ENCODE peak calls at places on chromosomes 6 and 20, in six cellular contexts. One of them, this sample, is unnamed.

GRCh38 chr20:2750343-2751251 is 49.8 kb downstream of the CPXM1 start:
- DNase-seq in K562: peak
- DNase-seq in GM12878: no peak
- DNase-seq in WTC11: peak
- DNase-seq in GM23338: peak
- DNase-seq in HepG2: peak
- DNase-seq in this sample: no peak

GRCh38 chr20:43190332-43190953 is 737 bp upstream of the PTPRT start:
- DNase-seq in WTC11: no peak
- DNase-seq in GM23338: peak
- DNase-seq in K562: no peak
- DNase-seq in GM12878: no peak
- DNase-seq in HepG2: no peak
- DNase-seq in this sample: peak

GRCh38 chr6:27795697-27796494 is 116.3 kb downstream of the OR2B2 start:
- DNase-seq in WTC11: no peak
- DNase-seq in GM12878: peak
- DNase-seq in K562: peak
- DNase-seq in HepG2: peak
- DNase-seq in GM23338: peak
- DNase-seq in this sample: peak

GRCh38 chr6:127481628-127482027 is 22.4 kb upstream of the KIAA0408 start:
- DNase-seq in WTC11: no peak
- DNase-seq in HepG2: no peak
- DNase-seq in GM23338: peak
- DNase-seq in GM12878: no peak
- DNase-seq in K562: no peak
- DNase-seq in this sample: no peak

GRCh38 chr6:105817370-105817769 is 268.8 kb upstream of the PRDM1 start:
- DNase-seq in K562: no peak
- DNase-seq in HepG2: no peak
- DNase-seq in GM12878: no peak
- DNase-seq in GM23338: no peak
- DNase-seq in WTC11: no peak
- DNase-seq in this sample: no peak

GRCh38 chr20:59042151-59042795 is at the start of gene PRELID3B:
- DNase-seq in WTC11: peak
- DNase-seq in GM12878: no peak
- DNase-seq in HepG2: peak
- DNase-seq in GM23338: peak
- DNase-seq in K562: peak
- DNase-seq in this sample: no peak

GRCh38 chr6:127932708-127933107 is 31.9 kb upstream of the THEMIS start:
- DNase-seq in GM12878: no peak
- DNase-seq in K562: no peak
- DNase-seq in WTC11: no peak
- DNase-seq in GM23338: peak
- DNase-seq in HepG2: no peak
- DNase-seq in this sample: no peak

GRCh38 chr6:150256618-150257272 is 112.1 kb upstream of the IYD start:
- DNase-seq in K562: no peak
- DNase-seq in HepG2: no peak
- DNase-seq in WTC11: no peak
- DNase-seq in GM12878: no peak
- DNase-seq in GM23338: no peak
- DNase-seq in this sample: no peak

GRCh38 chr6:123430966-123431365 is 205.8 kb downstream of the TRDN start:
- DNase-seq in GM12878: no peak
- DNase-seq in WTC11: no peak
- DNase-seq in K562: no peak
- DNase-seq in HepG2: no peak
- DNase-seq in GM23338: no peak
- DNase-seq in this sample: no peak

GRCh38 chr6:75418233-75418632 is 75.4 kb downstream of the FILIP1 start:
- DNase-seq in GM12878: no peak
- DNase-seq in HepG2: no peak
- DNase-seq in GM23338: no peak
- DNase-seq in K562: no peak
- DNase-seq in WTC11: no peak
- DNase-seq in this sample: no peak

GRCh38 chr20:24634855-24635254 is 165.4 kb downstream of the SYNDIG1 start:
- DNase-seq in GM23338: peak
- DNase-seq in K562: peak
- DNase-seq in GM12878: no peak
- DNase-seq in HepG2: peak
- DNase-seq in WTC11: no peak
- DNase-seq in this sample: no peak

GRCh38 chr6:133236898-133237297 is 4.3 kb upstream of the EYA4 start:
- DNase-seq in WTC11: no peak
- DNase-seq in K562: no peak
- DNase-seq in HepG2: no peak
- DNase-seq in GM23338: no peak
- DNase-seq in GM12878: no peak
- DNase-seq in this sample: no peak

GRCh38 chr6:163926642-163927041 is 512.1 kb downstream of the QKI start:
- DNase-seq in WTC11: no peak
- DNase-seq in HepG2: no peak
- DNase-seq in GM12878: no peak
- DNase-seq in K562: no peak
- DNase-seq in GM23338: no peak
- DNase-seq in this sample: no peak

GRCh38 chr6:87534377-87535047 is 55.3 kb downstream of the RARS2 start:
- DNase-seq in WTC11: no peak
- DNase-seq in K562: no peak
- DNase-seq in GM23338: no peak
- DNase-seq in HepG2: peak
- DNase-seq in GM12878: no peak
- DNase-seq in this sample: no peak

GRCh38 chr6:154960299-154960796 is 34.8 kb upstream of the TIAM2 start:
- DNase-seq in HepG2: peak
- DNase-seq in GM12878: no peak
- DNase-seq in K562: peak
- DNase-seq in WTC11: no peak
- DNase-seq in GM23338: no peak
- DNase-seq in this sample: no peak

GRCh38 chr6:46933751-46934150 is 12.0 kb upstream of the ADGRF5 start:
- DNase-seq in HepG2: no peak
- DNase-seq in GM12878: no peak
- DNase-seq in K562: no peak
- DNase-seq in GM23338: no peak
- DNase-seq in WTC11: no peak
- DNase-seq in this sample: no peak

GRCh38 chr20:34058831-34059230 is 53.2 kb downstream of the EIF2S2 start:
- DNase-seq in K562: no peak
- DNase-seq in WTC11: no peak
- DNase-seq in GM12878: no peak
- DNase-seq in HepG2: no peak
- DNase-seq in GM23338: no peak
- DNase-seq in this sample: no peak

GRCh38 chr20:17878069-17878911 is 90.3 kb downstream of the SNX5 start:
- DNase-seq in GM12878: no peak
- DNase-seq in WTC11: no peak
- DNase-seq in GM23338: no peak
- DNase-seq in HepG2: no peak
- DNase-seq in K562: no peak
- DNase-seq in this sample: no peak

DNA sequence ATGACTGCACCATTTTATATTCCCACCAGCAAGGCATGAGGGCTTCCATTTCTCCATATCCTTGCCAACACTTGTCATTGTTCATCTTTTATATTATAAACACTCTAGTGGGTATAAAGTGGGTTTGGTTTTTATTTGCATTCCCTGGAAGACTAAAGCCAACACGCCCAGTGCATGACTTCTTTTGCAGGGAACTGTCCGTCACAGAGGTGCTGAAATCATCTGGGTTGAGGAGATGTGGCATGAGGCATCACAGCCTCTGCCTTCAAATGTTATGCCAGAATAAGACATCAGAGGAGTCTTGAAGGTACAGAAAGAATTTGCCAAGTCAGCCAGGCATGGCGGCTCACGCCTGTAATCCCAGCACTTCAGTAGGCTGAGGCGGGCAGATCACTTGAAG is 29.9 kb upstream of the FAM210B start:
- DNase-seq in HepG2: peak
- DNase-seq in WTC11: no peak
- DNase-seq in GM12878: no peak
- DNase-seq in K562: peak
- DNase-seq in GM23338: no peak
- DNase-seq in this sample: no peak
- TF ChIP-seq CREB1 in HepG2: no peak
- TF ChIP-seq CREB1 in WTC11: no peak
- TF ChIP-seq CREB1 in GM12878: no peak
- TF ChIP-seq CREB1 in K562: no peak
- TF ChIP-seq CREB1 in GM23338: no peak
- TF ChIP-seq CREB1 in this sample: no peak

GRCh38 chr20:29741594-29741893 is 1515.9 kb upstream of the DEFB115 start:
- DNase-seq in GM12878: no peak
- DNase-seq in K562: no peak
- DNase-seq in GM23338: no peak
- DNase-seq in HepG2: no peak
- DNase-seq in WTC11: no peak
- DNase-seq in this sample: no peak

GRCh38 chr20:29742699-29743100 is 1514.8 kb upstream of the DEFB115 start:
- DNase-seq in GM12878: no peak
- DNase-seq in GM23338: no peak
- DNase-seq in WTC11: no peak
- DNase-seq in K562: no peak
- DNase-seq in HepG2: no peak
- DNase-seq in this sample: no peak

GRCh38 chr20:29741894-29742698 is 1515.4 kb upstream of the DEFB115 start:
- DNase-seq in HepG2: no peak
- DNase-seq in GM23338: no peak
- DNase-seq in GM12878: no peak
- DNase-seq in K562: no peak
- DNase-seq in WTC11: no peak
- DNase-seq in this sample: no peak

GRCh38 chr20:29740601-29740950 is 1516.9 kb upstream of the DEFB115 start:
- DNase-seq in K562: no peak
- DNase-seq in GM23338: no peak
- DNase-seq in GM12878: no peak
- DNase-seq in WTC11: no peak
- DNase-seq in HepG2: no peak
- DNase-seq in this sample: no peak

DNA sequence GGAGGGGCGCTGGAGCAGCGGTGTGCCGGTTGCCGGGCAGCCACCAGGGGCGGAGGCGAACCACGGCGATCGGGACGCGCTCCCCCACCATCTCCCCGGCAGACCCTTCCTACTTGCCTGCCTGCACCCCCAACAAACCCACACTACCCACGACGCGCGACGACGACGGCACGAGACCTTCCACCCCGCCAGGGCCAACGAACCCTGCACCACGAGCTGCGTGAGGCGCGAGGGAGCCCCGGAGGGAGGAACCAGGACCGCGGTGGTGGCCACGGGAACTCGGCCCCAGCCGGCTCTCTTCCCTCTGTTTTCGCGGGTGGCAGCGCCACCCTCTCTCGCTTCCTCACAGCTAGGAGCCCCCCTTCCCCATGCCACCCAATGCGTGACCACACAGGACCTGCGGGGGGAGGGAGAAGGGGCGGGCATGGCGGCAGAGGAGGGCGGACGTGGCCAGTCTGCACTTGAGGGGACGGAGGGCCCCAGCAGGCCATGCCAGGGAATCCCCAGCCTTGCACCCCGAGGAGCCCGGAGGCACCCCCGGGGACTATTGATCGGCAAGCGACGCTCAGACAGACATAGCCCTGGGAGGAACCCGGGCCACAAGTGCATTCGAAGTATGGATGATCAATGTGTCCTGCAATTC is 1516.4 kb upstream of the DEFB115 start:
- DNase-seq in WTC11: no peak
- DNase-seq in GM12878: no peak
- DNase-seq in K562: no peak
- DNase-seq in HepG2: no peak
- DNase-seq in GM23338: no peak
- DNase-seq in this sample: no peak
- TF ChIP-seq CREB1 in WTC11: no peak
- TF ChIP-seq CREB1 in GM12878: no peak
- TF ChIP-seq CREB1 in K562: no peak
- TF ChIP-seq CREB1 in HepG2: no peak
- TF ChIP-seq CREB1 in GM23338: no peak
- TF ChIP-seq CREB1 in this sample: no peak

DNA sequence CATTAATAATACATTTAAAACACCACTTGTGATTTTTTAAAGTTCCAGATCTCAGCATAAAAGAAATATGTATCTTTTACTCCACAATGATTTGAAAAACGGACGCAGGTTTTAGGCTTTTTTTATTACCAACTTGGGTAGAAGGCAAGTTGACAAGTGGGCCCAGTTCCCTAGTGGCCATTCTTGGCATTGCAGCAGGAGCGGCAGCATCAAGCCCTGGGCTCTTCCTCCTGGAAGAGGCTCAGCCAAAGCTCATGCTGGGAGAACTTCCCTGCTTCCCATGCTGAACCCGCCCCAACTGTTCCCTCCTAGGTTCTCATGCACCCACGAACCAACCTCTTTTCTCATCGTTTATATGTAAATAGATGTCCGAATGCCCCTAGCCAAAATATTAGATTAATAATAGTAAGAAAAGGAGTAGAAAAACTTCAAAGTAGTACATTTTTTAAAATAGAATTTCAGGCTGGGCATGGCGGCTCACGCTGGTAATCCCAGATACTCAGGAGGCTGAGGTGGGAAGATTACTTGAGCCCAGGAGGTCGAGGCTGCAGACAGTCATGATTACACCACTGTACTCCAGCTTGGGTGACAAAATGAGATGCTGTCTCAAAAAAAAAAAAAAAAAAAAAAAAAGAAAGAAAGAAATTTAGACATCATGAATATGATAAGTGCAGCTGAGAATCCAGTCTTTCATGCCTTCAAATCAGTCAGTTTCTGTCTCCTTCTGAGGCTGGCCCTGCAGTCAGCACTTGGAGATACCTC is 18.2 kb upstream of the MYB start:
- DNase-seq in K562: peak
- DNase-seq in WTC11: peak
- DNase-seq in GM23338: peak
- DNase-seq in GM12878: no peak
- DNase-seq in HepG2: peak
- DNase-seq in this sample: peak
- TF ChIP-seq CREB1 in K562: no peak
- TF ChIP-seq CREB1 in WTC11: no peak
- TF ChIP-seq CREB1 in GM23338: no peak
- TF ChIP-seq CREB1 in GM12878: no peak
- TF ChIP-seq CREB1 in HepG2: no peak
- TF ChIP-seq CREB1 in this sample: no peak

GRCh38 chr6:37049990-37050853 is 44.8 kb downstream of the FGD2 start:
- DNase-seq in GM12878: no peak
- DNase-seq in HepG2: no peak
- DNase-seq in WTC11: no peak
- DNase-seq in K562: peak
- DNase-seq in GM23338: no peak
- DNase-seq in this sample: no peak

GRCh38 chr6:37047421-37047931 is 42.0 kb downstream of the FGD2 start:
- DNase-seq in K562: peak
- DNase-seq in HepG2: no peak
- DNase-seq in WTC11: no peak
- DNase-seq in GM12878: no peak
- DNase-seq in GM23338: no peak
- DNase-seq in this sample: no peak

GRCh38 chr6:37049735-37049989 is 44.2 kb downstream of the FGD2 start:
- DNase-seq in GM23338: no peak
- DNase-seq in K562: no peak
- DNase-seq in HepG2: no peak
- DNase-seq in WTC11: no peak
- DNase-seq in GM12878: no peak
- DNase-seq in this sample: no peak

GRCh38 chr6:37047933-37048850 is 42.7 kb downstream of the FGD2 start:
- DNase-seq in GM23338: no peak
- DNase-seq in K562: peak
- DNase-seq in HepG2: no peak
- DNase-seq in WTC11: no peak
- DNase-seq in GM12878: no peak
- DNase-seq in this sample: no peak

GRCh38 chr6:37048851-37049734 is 43.6 kb downstream of the FGD2 start:
- DNase-seq in WTC11: no peak
- DNase-seq in GM12878: peak
- DNase-seq in K562: peak
- DNase-seq in HepG2: no peak
- DNase-seq in GM23338: no peak
- DNase-seq in this sample: no peak
- TF ChIP-seq CREB1 in WTC11: no peak
- TF ChIP-seq CREB1 in GM12878: peak
- TF ChIP-seq CREB1 in K562: no peak
- TF ChIP-seq CREB1 in HepG2: no peak
- TF ChIP-seq CREB1 in GM23338: no peak
- TF ChIP-seq CREB1 in this sample: no peak